ENCODE peak calls at places on chromosomes 11 and 22, in six cellular contexts. One of them, this sample, is unnamed.

GRCh38 chr11:44861829-44862545 is 88.7 kb downstream of the TP53I11 start:
- DNase-seq in H1: no peak
- DNase-seq in IMR-90: peak; percentile 99
- DNase-seq in body of pancreas: peak; percentile 31
- DNase-seq in H54: peak; percentile 99
- DNase-seq in HCT116: peak; percentile 89
- DNase-seq in this sample: peak; percentile 64

GRCh38 chr11:33718441-33718840 is 17.8 kb downstream of the CD59 start:
- DNase-seq in H1: no peak
- DNase-seq in IMR-90: no peak
- DNase-seq in body of pancreas: no peak
- DNase-seq in H54: no peak
- DNase-seq in HCT116: no peak
- DNase-seq in this sample: no peak

GRCh38 chr11:109247071-109247470 is 174.9 kb upstream of the C11orf87 start:
- DNase-seq in H1: no peak
- DNase-seq in IMR-90: peak; percentile 43
- DNase-seq in body of pancreas: no peak
- DNase-seq in H54: no peak
- DNase-seq in HCT116: no peak
- DNase-seq in this sample: no peak

GRCh38 chr11:125344846-125345705 is 151.0 kb downstream of the FEZ1 start:
- DNase-seq in H1: no peak
- DNase-seq in IMR-90: no peak
- DNase-seq in body of pancreas: no peak
- DNase-seq in H54: no peak
- DNase-seq in HCT116: no peak
- DNase-seq in this sample: no peak

GRCh38 chr11:18329196-18329870 is 7.0 kb downstream of the GTF2H1 start:
- DNase-seq in H1: no peak
- DNase-seq in IMR-90: no peak
- DNase-seq in body of pancreas: no peak
- DNase-seq in H54: no peak
- DNase-seq in HCT116: no peak
- DNase-seq in this sample: no peak

GRCh38 chr11:83521647-83522596 is 235.8 kb upstream of the CCDC90B start:
- DNase-seq in H1: no peak
- DNase-seq in IMR-90: peak; percentile 31
- DNase-seq in body of pancreas: no peak
- DNase-seq in H54: no peak
- DNase-seq in HCT116: no peak
- DNase-seq in this sample: no peak

GRCh38 chr11:111782109-111782784 is 16.1 kb upstream of the PPP2R1B start:
- DNase-seq in H1: no peak
- DNase-seq in IMR-90: no peak
- DNase-seq in body of pancreas: no peak
- DNase-seq in H54: no peak
- DNase-seq in HCT116: no peak
- DNase-seq in this sample: no peak

GRCh38 chr11:102831128-102831708 is 12.2 kb downstream of the MMP3 start:
- DNase-seq in H1: peak; percentile 71
- DNase-seq in IMR-90: peak; percentile 23
- DNase-seq in body of pancreas: peak; percentile 27
- DNase-seq in H54: no peak
- DNase-seq in HCT116: no peak
- DNase-seq in this sample: peak; percentile 59

GRCh38 chr11:96943970-96944369 is 554.2 kb downstream of the JRKL start:
- DNase-seq in H1: no peak
- DNase-seq in IMR-90: no peak
- DNase-seq in body of pancreas: no peak
- DNase-seq in H54: no peak
- DNase-seq in HCT116: no peak
- DNase-seq in this sample: no peak

GRCh38 chr11:121241300-121242176 is 51.0 kb upstream of the SC5D start:
- DNase-seq in H1: no peak
- DNase-seq in IMR-90: no peak
- DNase-seq in body of pancreas: no peak
- DNase-seq in H54: no peak
- DNase-seq in HCT116: no peak
- DNase-seq in this sample: no peak

GRCh38 chr11:130874396-130874795 is 41.9 kb downstream of the SNX19 start:
- DNase-seq in H1: no peak
- DNase-seq in IMR-90: peak; percentile 72
- DNase-seq in body of pancreas: no peak
- DNase-seq in H54: no peak
- DNase-seq in HCT116: no peak
- DNase-seq in this sample: no peak

GRCh38 chr11:3916962-3917361 is 61.5 kb downstream of the STIM1 start:
- DNase-seq in H1: no peak
- DNase-seq in IMR-90: no peak
- DNase-seq in body of pancreas: no peak
- DNase-seq in H54: no peak
- DNase-seq in HCT116: no peak
- DNase-seq in this sample: no peak

GRCh38 chr11:112345708-112346107 is 85.0 kb upstream of the PLET1 start:
- DNase-seq in H1: peak; percentile 54
- DNase-seq in IMR-90: no peak
- DNase-seq in body of pancreas: no peak
- DNase-seq in H54: no peak
- DNase-seq in HCT116: no peak
- DNase-seq in this sample: no peak

GRCh38 chr22:42924436-42924835 is 67.4 kb upstream of the ARFGAP3 start:
- DNase-seq in H1: no peak
- DNase-seq in IMR-90: no peak
- DNase-seq in body of pancreas: no peak
- DNase-seq in H54: no peak
- DNase-seq in HCT116: no peak
- DNase-seq in this sample: no peak

GRCh38 chr11:68127791-68128681 is 6.8 kb upstream of the CHKA start:
- DNase-seq in H1: peak; percentile 96
- DNase-seq in IMR-90: peak; percentile 40
- DNase-seq in body of pancreas: peak; percentile 90
- DNase-seq in H54: no peak
- DNase-seq in HCT116: peak; percentile 22
- DNase-seq in this sample: no peak

GRCh38 chr11:11155962-11156815 is 196.9 kb downstream of the CSNK2A3 start:
- DNase-seq in H1: peak; percentile 95
- DNase-seq in IMR-90: no peak
- DNase-seq in body of pancreas: no peak
- DNase-seq in H54: peak; percentile 46
- DNase-seq in HCT116: peak; percentile 18
- DNase-seq in this sample: no peak

GRCh38 chr11:66136752-66137123 is 66.7 kb downstream of the PACS1 start:
- DNase-seq in H1: no peak
- DNase-seq in IMR-90: peak; percentile 87
- DNase-seq in body of pancreas: no peak
- DNase-seq in H54: no peak
- DNase-seq in HCT116: no peak
- DNase-seq in this sample: no peak

GRCh38 chr11:132983289-132983688 is 549.0 kb downstream of the OPCML start:
- DNase-seq in H1: no peak
- DNase-seq in IMR-90: no peak
- DNase-seq in body of pancreas: no peak
- DNase-seq in H54: no peak
- DNase-seq in HCT116: no peak
- DNase-seq in this sample: no peak

GRCh38 chr11:30172872-30173271 is 57.9 kb upstream of the FSHB start:
- DNase-seq in H1: no peak
- DNase-seq in IMR-90: no peak
- DNase-seq in body of pancreas: no peak
- DNase-seq in H54: no peak
- DNase-seq in HCT116: no peak
- DNase-seq in this sample: no peak

GRCh38 chr11:117179048-117179999 is 781 bp downstream of the SIDT2 start:
- DNase-seq in H1: no peak
- DNase-seq in IMR-90: no peak
- DNase-seq in body of pancreas: peak; percentile 57
- DNase-seq in H54: no peak
- DNase-seq in HCT116: no peak
- DNase-seq in this sample: no peak

GRCh38 chr11:116600930-116601329 is 171.9 kb downstream of the BUD13 start:
- DNase-seq in H1: no peak
- DNase-seq in IMR-90: no peak
- DNase-seq in body of pancreas: no peak
- DNase-seq in H54: no peak
- DNase-seq in HCT116: no peak
- DNase-seq in this sample: no peak

DNA sequence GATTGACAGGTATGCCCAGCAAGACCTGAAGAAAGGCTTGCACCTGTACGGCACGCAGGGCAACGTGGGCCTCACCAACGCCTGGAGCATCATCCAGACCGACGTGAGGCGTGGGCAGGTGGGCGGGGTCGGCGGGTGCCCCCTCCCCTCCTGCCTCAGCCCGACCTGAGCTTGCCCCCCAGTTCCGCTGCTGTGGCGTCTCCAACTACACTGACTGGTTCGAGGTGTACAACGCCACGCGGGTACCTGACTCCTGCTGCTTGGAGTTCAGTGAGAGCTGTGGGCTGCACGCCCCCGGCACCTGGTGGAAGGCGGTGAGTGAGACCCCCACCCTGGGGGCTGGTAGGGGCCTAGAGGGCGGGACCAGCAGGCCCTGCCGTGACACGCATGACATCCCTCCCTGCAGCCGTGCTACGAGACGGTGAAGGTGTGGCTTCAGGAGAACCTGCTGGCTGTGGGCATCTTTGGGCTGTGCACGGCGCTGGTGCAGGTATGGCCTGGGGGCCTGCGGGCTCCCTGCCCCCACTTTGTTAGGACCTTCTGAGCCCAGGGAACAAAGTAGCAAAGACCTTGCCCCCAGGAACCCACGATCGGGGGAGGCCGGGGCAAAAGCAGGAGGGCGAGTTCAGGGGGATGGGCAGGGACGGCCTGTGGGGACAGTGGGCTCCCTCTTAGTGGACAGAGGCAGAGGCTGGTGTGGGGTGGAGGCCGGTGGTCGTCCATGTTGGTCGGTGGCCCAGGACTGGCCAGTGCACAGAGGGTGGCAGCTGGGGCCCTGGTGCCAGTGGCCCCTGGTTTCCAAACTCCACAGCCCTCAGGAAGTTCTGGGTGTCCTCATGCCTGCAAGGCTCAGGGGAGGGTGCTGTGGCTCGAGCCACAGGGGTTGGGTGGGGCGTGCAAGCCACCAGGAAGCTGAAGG is 23.1 kb downstream of the TSPAN4 start:
- DNase-seq in H1: no peak
- DNase-seq in IMR-90: no peak
- DNase-seq in body of pancreas: no peak
- DNase-seq in H54: no peak
- DNase-seq in HCT116: no peak
- DNase-seq in this sample: no peak
- TF ChIP-seq POLR2A in H1: no peak
- TF ChIP-seq POLR2A in IMR-90: no peak
- TF ChIP-seq POLR2A in body of pancreas: no peak
- TF ChIP-seq POLR2A in H54: no peak
- TF ChIP-seq POLR2A in HCT116: no peak
- TF ChIP-seq POLR2A in this sample: no peak

GRCh38 chr22:20981787-20982562 is at the start of gene LZTR1:
- DNase-seq in H1: peak; percentile 86
- DNase-seq in IMR-90: peak; percentile 82
- DNase-seq in body of pancreas: peak; percentile 78
- DNase-seq in H54: peak; percentile 53
- DNase-seq in HCT116: peak; percentile 50
- DNase-seq in this sample: peak; percentile 66
- TF ChIP-seq POLR2A in H1: no peak
- TF ChIP-seq POLR2A in IMR-90: peak; percentile 85
- TF ChIP-seq POLR2A in body of pancreas: peak; percentile 91
- TF ChIP-seq POLR2A in H54: peak; percentile 79
- TF ChIP-seq POLR2A in HCT116: peak; percentile 97
- TF ChIP-seq POLR2A in this sample: peak; percentile 89

DNA sequence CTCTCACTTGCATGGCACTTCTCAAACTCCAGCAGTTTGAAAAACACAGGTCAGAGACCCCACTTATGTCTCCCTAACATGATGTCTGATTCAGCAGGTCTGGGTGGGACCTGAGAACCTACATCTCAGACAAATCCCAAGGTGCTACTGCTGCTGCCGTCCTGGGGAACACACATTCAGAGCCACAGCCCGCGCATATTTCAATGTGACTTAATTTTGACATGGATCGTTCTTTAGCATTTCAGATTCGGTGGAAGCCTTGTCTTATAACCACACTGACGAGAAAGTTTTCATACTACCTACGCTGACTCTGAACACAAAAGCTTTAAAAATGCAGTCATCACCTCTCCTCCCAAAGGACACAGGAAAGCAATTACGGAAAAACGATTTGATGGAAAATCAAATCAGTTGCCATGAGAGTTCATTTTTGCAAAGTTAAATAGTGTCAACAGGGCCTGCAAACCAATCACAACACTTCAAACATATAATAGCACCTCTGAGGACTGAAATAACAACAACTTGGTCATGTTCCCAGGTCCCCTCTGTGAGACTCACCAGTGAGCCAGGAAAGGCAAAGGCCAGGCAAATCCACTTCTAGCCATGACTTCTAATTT is 132.6 kb downstream of the SHANK2 start:
- DNase-seq in H1: no peak
- DNase-seq in IMR-90: no peak
- DNase-seq in body of pancreas: no peak
- DNase-seq in H54: no peak
- DNase-seq in HCT116: no peak
- DNase-seq in this sample: no peak
- TF ChIP-seq POLR2A in H1: no peak
- TF ChIP-seq POLR2A in IMR-90: no peak
- TF ChIP-seq POLR2A in body of pancreas: no peak
- TF ChIP-seq POLR2A in H54: no peak
- TF ChIP-seq POLR2A in HCT116: no peak
- TF ChIP-seq POLR2A in this sample: no peak

GRCh38 chr22:49948573-49948957 is 12.0 kb upstream of the PIM3 start:
- DNase-seq in H1: peak; percentile 47
- DNase-seq in IMR-90: no peak
- DNase-seq in body of pancreas: no peak
- DNase-seq in H54: no peak
- DNase-seq in HCT116: no peak
- DNase-seq in this sample: no peak

GRCh38 chr22:49948116-49948515 is 12.5 kb upstream of the PIM3 start:
- DNase-seq in H1: peak; percentile 48
- DNase-seq in IMR-90: no peak
- DNase-seq in body of pancreas: peak; percentile 68
- DNase-seq in H54: no peak
- DNase-seq in HCT116: no peak
- DNase-seq in this sample: no peak

GRCh38 chr22:49950396-49950994 is 10.1 kb upstream of the PIM3 start:
- DNase-seq in H1: no peak
- DNase-seq in IMR-90: no peak
- DNase-seq in body of pancreas: no peak
- DNase-seq in H54: no peak
- DNase-seq in HCT116: no peak
- DNase-seq in this sample: no peak

GRCh38 chr22:49949914-49950292 is 10.7 kb upstream of the PIM3 start:
- DNase-seq in H1: no peak
- DNase-seq in IMR-90: no peak
- DNase-seq in body of pancreas: no peak
- DNase-seq in H54: no peak
- DNase-seq in HCT116: no peak
- DNase-seq in this sample: no peak

GRCh38 chr22:49948958-49949913 is 11.3 kb upstream of the PIM3 start:
- DNase-seq in H1: no peak
- DNase-seq in IMR-90: no peak
- DNase-seq in body of pancreas: peak; percentile 93
- DNase-seq in H54: no peak
- DNase-seq in HCT116: no peak
- DNase-seq in this sample: no peak
- TF ChIP-seq POLR2A in H1: no peak
- TF ChIP-seq POLR2A in IMR-90: no peak
- TF ChIP-seq POLR2A in body of pancreas: peak; percentile 98
- TF ChIP-seq POLR2A in H54: no peak
- TF ChIP-seq POLR2A in HCT116: no peak
- TF ChIP-seq POLR2A in this sample: no peak

GRCh38 chr22:28029962-28030361 is 110.9 kb upstream of the PITPNB start:
- DNase-seq in H1: no peak
- DNase-seq in IMR-90: no peak
- DNase-seq in body of pancreas: no peak
- DNase-seq in H54: no peak
- DNase-seq in HCT116: no peak
- DNase-seq in this sample: no peak
- TF ChIP-seq POLR2A in H1: no peak
- TF ChIP-seq POLR2A in IMR-90: no peak
- TF ChIP-seq POLR2A in body of pancreas: no peak
- TF ChIP-seq POLR2A in H54: no peak
- TF ChIP-seq POLR2A in HCT116: no peak
- TF ChIP-seq POLR2A in this sample: no peak

This sample was measured in tibial nerve.